ENCODE peak calls at places on chromosomes 1 and 21, in eight cellular contexts. T is body of pancreas, K is mammary epithelial cell, X is spleen, B is cardiac muscle cell, Z is heart right ventricle, R is mucosa of descending colon, J is tibial nerve. N is an unnamed sample.

GRCh38 chr21:44399955-44400790 is 46.8 kb downstream of the TRPM2 start:
- DNase-seq in T (no peak), K (no peak), X (peak; percentile 36), B (no peak), Z (no peak), R (no peak), J (no peak), N (no peak)

GRCh38 chr1:48920741-48921330 is 144.1 kb upstream of the BEND5 start:
- DNase-seq in T (no peak), K (no peak), X (no peak), B (no peak), Z (no peak), R (no peak), J (no peak), N (no peak)

GRCh38 chr1:241579434-241579833 is 47.3 kb downstream of the KMO start:
- DNase-seq in T (no peak), K (peak; percentile 21), X (no peak), B (no peak), Z (no peak), R (no peak), J (no peak), N (no peak)

GRCh38 chr1:57966751-57967406 is 543.0 kb upstream of the DAB1 start:
- DNase-seq in T (no peak), K (peak; percentile 58), X (no peak), B (no peak), Z (no peak), R (no peak), J (no peak), N (no peak)

GRCh38 chr1:108715932-108716331 is 3.2 kb downstream of the FNDC7 start:
- DNase-seq in T (no peak), K (no peak), X (no peak), B (peak; percentile 46), Z (no peak), R (no peak), J (no peak), N (no peak)

GRCh38 chr1:205332015-205332791 is 10.7 kb upstream of the NUAK2 start:
- DNase-seq in T (no peak), K (no peak), X (no peak), B (no peak), Z (no peak), R (no peak), J (no peak), N (no peak)

GRCh38 chr1:99327357-99327756 is 63.1 kb downstream of the PLPPR4 start:
- DNase-seq in T (no peak), K (no peak), X (no peak), B (no peak), Z (no peak), R (no peak), J (no peak), N (no peak)

GRCh38 chr1:40762144-40762923 is 21.3 kb upstream of the KCNQ4 start:
- DNase-seq in T (no peak), K (no peak), X (no peak), B (no peak), Z (no peak), R (no peak), J (no peak), N (no peak)

GRCh38 chr1:11069233-11069950 is 9.6 kb upstream of the SRM start:
- DNase-seq in T (peak; percentile 2), K (no peak), X (peak; percentile 41), B (no peak), Z (no peak), R (no peak), J (no peak), N (no peak)

GRCh38 chr1:47309427-47309826 is 4.5 kb downstream of the STIL start:
- DNase-seq in T (no peak), K (no peak), X (no peak), B (no peak), Z (no peak), R (no peak), J (no peak), N (no peak)

GRCh38 chr1:34425785-34426184 is 249.1 kb downstream of the C1orf94 start:
- DNase-seq in T (no peak), K (no peak), X (no peak), B (no peak), Z (no peak), R (no peak), J (peak; percentile 16), N (no peak)

GRCh38 chr21:33657124-33657842 is 15.0 kb downstream of the ITSN1 start:
- DNase-seq in T (no peak), K (no peak), X (no peak), B (peak; percentile 55), Z (no peak), R (no peak), J (no peak), N (no peak)

GRCh38 chr1:172914517-172915144 is 136.1 kb downstream of the TNFSF18 start:
- DNase-seq in T (no peak), K (no peak), X (no peak), B (peak; percentile 62), Z (no peak), R (no peak), J (no peak), N (no peak)

GRCh38 chr1:25673962-25674928 is 57.7 kb downstream of the MAN1C1 start:
- DNase-seq in T (no peak), K (no peak), X (peak; percentile 58), B (no peak), Z (no peak), R (no peak), J (no peak), N (no peak)

GRCh38 chr1:20466231-20466630 is 19.8 kb downstream of the CAMK2N1 start:
- DNase-seq in T (no peak), K (no peak), X (no peak), B (no peak), Z (no peak), R (no peak), J (no peak), N (no peak)

GRCh38 chr21:25862596-25862995 is 127.8 kb downstream of the GABPA start:
- DNase-seq in T (peak; percentile 13), K (peak; percentile 19), X (no peak), B (peak; percentile 56), Z (no peak), R (no peak), J (no peak), N (no peak)

GRCh38 chr1:155134858-155135415 is 715 bp upstream of the SLC50A1 start:
- DNase-seq in T (peak; percentile 95), K (peak; percentile 99), X (peak; percentile 89), B (peak; percentile 97), Z (peak; percentile 92), R (peak; percentile 94), J (peak; percentile 79), N (peak; percentile 94)

GRCh38 chr1:112702067-112702395 is 4.9 kb downstream of the RHOC start:
- DNase-seq in T (no peak), K (no peak), X (peak; percentile 33), B (no peak), Z (no peak), R (no peak), J (no peak), N (no peak)
- TF ChIP-seq CTCF in T (no peak), K (no peak), X (no peak), B (no peak), Z (no peak), R (no peak), J (no peak), N (no peak)

GRCh38 chr1:29563092-29563491 is 326.8 kb downstream of the PTPRU start:
- DNase-seq in T (no peak), K (no peak), X (no peak), B (no peak), Z (no peak), R (no peak), J (no peak), N (no peak)

GRCh38 chr1:29565490-29565889 is 329.2 kb downstream of the PTPRU start:
- DNase-seq in T (no peak), K (no peak), X (no peak), B (no peak), Z (no peak), R (no peak), J (no peak), N (no peak)

GRCh38 chr1:29569971-29570634 is 333.8 kb downstream of the PTPRU start:
- DNase-seq in T (no peak), K (peak; percentile 100), X (no peak), B (no peak), Z (no peak), R (no peak), J (no peak), N (peak; percentile 50)

GRCh38 chr1:29563571-29563970 is 327.2 kb downstream of the PTPRU start:
- DNase-seq in T (no peak), K (peak; percentile 24), X (no peak), B (peak; percentile 41), Z (no peak), R (no peak), J (no peak), N (no peak)

GRCh38 chr1:29567257-29567656 is 330.9 kb downstream of the PTPRU start:
- DNase-seq in T (no peak), K (no peak), X (no peak), B (no peak), Z (no peak), R (no peak), J (no peak), N (no peak)
- H3K9me3 ChIP-seq in T (no peaks in the 10 kb centered on the region), K (peaks cover 16% of the 10 kb centered on the region), X (peaks cover 65% of the 10 kb centered on the region), B (no peaks in the 10 kb centered on the region), Z (peaks cover 61% of the 10 kb centered on the region), R (peaks cover 45% of the 10 kb centered on the region), J (peaks cover 70% of the 10 kb centered on the region), N (peaks cover 65% of the 10 kb centered on the region)

GRCh38 chr1:44775078-44775929 is at the start of gene RPS8:
- DNase-seq in T (peak; percentile 94), K (peak; percentile 92), X (peak; percentile 96), B (peak; percentile 96), Z (peak; percentile 95), R (peak; percentile 93), J (peak; percentile 96), N (peak; percentile 93)
- TF ChIP-seq CTCF in T (no peak), K (no peak), X (no peak), B (no peak), Z (no peak), R (no peak), J (no peak), N (no peak)

GRCh38 chr1:5370321-5370720 is 621.9 kb downstream of the NPHP4 start:
- DNase-seq in T (no peak), K (no peak), X (no peak), B (no peak), Z (no peak), R (no peak), J (no peak), N (no peak)

GRCh38 chr1:5368211-5368610 is 624.0 kb downstream of the NPHP4 start:
- DNase-seq in T (no peak), K (no peak), X (no peak), B (no peak), Z (no peak), R (no peak), J (no peak), N (no peak)

GRCh38 chr1:5371270-5371669 is 621.0 kb downstream of the NPHP4 start:
- DNase-seq in T (no peak), K (no peak), X (no peak), B (no peak), Z (no peak), R (no peak), J (no peak), N (no peak)

GRCh38 chr1:5367306-5367705 is 624.9 kb downstream of the NPHP4 start:
- DNase-seq in T (no peak), K (no peak), X (no peak), B (no peak), Z (no peak), R (no peak), J (no peak), N (no peak)

DNA sequence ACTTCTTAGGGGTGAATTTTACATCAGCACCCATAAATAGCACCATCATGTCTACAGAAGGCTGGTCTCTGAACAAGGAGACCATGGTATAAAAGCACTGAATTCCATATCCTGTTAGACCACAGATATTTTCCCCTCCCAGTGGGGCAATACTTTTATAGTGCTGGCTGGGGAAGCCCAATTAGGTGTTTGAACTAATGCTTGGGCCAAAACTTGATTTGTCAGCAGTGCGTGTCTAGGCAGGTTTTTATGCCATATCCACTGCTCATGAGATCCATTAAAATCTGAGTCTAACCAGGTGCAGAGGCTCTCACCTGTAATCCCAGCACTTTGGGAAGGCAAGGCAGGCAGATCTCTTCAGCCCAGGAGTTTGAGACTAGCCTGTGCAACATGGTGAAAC is 623.0 kb downstream of the NPHP4 start:
- DNase-seq in T (no peak), K (no peak), X (no peak), B (no peak), Z (no peak), R (no peak), J (no peak), N (no peak)
- H3K9me3 ChIP-seq in T (no peaks in the 10 kb centered on the region), K (peaks cover 21% of the 10 kb centered on the region), X (peaks cover 14% of the 10 kb centered on the region), B (no peaks in the 10 kb centered on the region), Z (peaks cover 20% of the 10 kb centered on the region), R (peaks cover 3% of the 10 kb centered on the region), J (peaks cover 10% of the 10 kb centered on the region), N (peaks cover 11% of the 10 kb centered on the region)

N was measured in left lung.